ENCODE peak calls at places on chromosomes 11 and 22, in four cellular contexts. One of them, this sample, is unnamed. For H3K27me3, the result is how much of the 10 kb centered on the place peaks cover.

GRCh38 chr11:115193931-115194797 is 310.1 kb downstream of the CADM1 start:
- DNase-seq in CD8-positive, alpha-beta memory T cell: no peak
- DNase-seq in tibial artery: no peak
- DNase-seq in stomach: no peak
- DNase-seq in this sample: no peak

GRCh38 chr11:56876621-56877312 is 111.9 kb upstream of the OR5AK2 start:
- DNase-seq in tibial artery: no peak
- DNase-seq in CD8-positive, alpha-beta memory T cell: no peak
- DNase-seq in stomach: no peak
- DNase-seq in this sample: no peak

GRCh38 chr11:69643646-69644045 is 2.7 kb downstream of the CCND1 start:
- DNase-seq in tibial artery: no peak
- DNase-seq in stomach: no peak
- DNase-seq in CD8-positive, alpha-beta memory T cell: no peak
- DNase-seq in this sample: no peak

GRCh38 chr11:129248618-129249017 is 56.5 kb upstream of the ARHGAP32 start:
- DNase-seq in stomach: no peak
- DNase-seq in CD8-positive, alpha-beta memory T cell: no peak
- DNase-seq in tibial artery: no peak
- DNase-seq in this sample: peak

GRCh38 chr11:44889266-44889665 is 61.4 kb downstream of the TP53I11 start:
- DNase-seq in CD8-positive, alpha-beta memory T cell: no peak
- DNase-seq in stomach: no peak
- DNase-seq in tibial artery: no peak
- DNase-seq in this sample: peak

GRCh38 chr11:2113776-2114175 is 25.4 kb downstream of the IGF2 start:
- DNase-seq in CD8-positive, alpha-beta memory T cell: no peak
- DNase-seq in tibial artery: no peak
- DNase-seq in stomach: no peak
- DNase-seq in this sample: no peak

GRCh38 chr22:26529345-26529744 is 17.1 kb upstream of the TFIP11 start:
- DNase-seq in stomach: no peak
- DNase-seq in tibial artery: peak
- DNase-seq in CD8-positive, alpha-beta memory T cell: no peak
- DNase-seq in this sample: no peak

GRCh38 chr11:20373568-20374209 is 10.2 kb downstream of the HTATIP2 start:
- DNase-seq in stomach: no peak
- DNase-seq in CD8-positive, alpha-beta memory T cell: no peak
- DNase-seq in tibial artery: no peak
- DNase-seq in this sample: no peak

GRCh38 chr11:82810326-82810725 is 76.7 kb upstream of the FAM181B start:
- DNase-seq in CD8-positive, alpha-beta memory T cell: no peak
- DNase-seq in stomach: no peak
- DNase-seq in tibial artery: no peak
- DNase-seq in this sample: no peak

GRCh38 chr11:116387623-116388022 is 385.2 kb downstream of the BUD13 start:
- DNase-seq in CD8-positive, alpha-beta memory T cell: no peak
- DNase-seq in stomach: no peak
- DNase-seq in tibial artery: no peak
- DNase-seq in this sample: no peak

GRCh38 chr11:97909544-97910394 is 1111.0 kb upstream of the CNTN5 start:
- DNase-seq in tibial artery: no peak
- DNase-seq in CD8-positive, alpha-beta memory T cell: no peak
- DNase-seq in stomach: no peak
- DNase-seq in this sample: peak

GRCh38 chr11:91926967-91927366 is 297.7 kb upstream of the FAT3 start:
- DNase-seq in stomach: no peak
- DNase-seq in tibial artery: peak
- DNase-seq in CD8-positive, alpha-beta memory T cell: no peak
- DNase-seq in this sample: no peak

GRCh38 chr11:67406969-67407699 is 3.3 kb downstream of the TBC1D10C start:
- DNase-seq in tibial artery: no peak
- DNase-seq in CD8-positive, alpha-beta memory T cell: peak
- DNase-seq in stomach: no peak
- DNase-seq in this sample: no peak

GRCh38 chr11:69013009-69013951 is at the start of gene MRGPRF:
- DNase-seq in tibial artery: peak
- DNase-seq in CD8-positive, alpha-beta memory T cell: no peak
- DNase-seq in stomach: peak
- DNase-seq in this sample: peak

GRCh38 chr11:3204141-3205015 is 14.2 kb downstream of the MRGPRG start:
- DNase-seq in stomach: no peak
- DNase-seq in tibial artery: no peak
- DNase-seq in CD8-positive, alpha-beta memory T cell: no peak
- DNase-seq in this sample: no peak

GRCh38 chr11:115054541-115055538 is 376.5 kb downstream of the NXPE2 start:
- DNase-seq in stomach: no peak
- DNase-seq in tibial artery: no peak
- DNase-seq in CD8-positive, alpha-beta memory T cell: no peak
- DNase-seq in this sample: no peak

GRCh38 chr11:68912254-68912653 is 8.6 kb downstream of the IGHMBP2 start:
- DNase-seq in tibial artery: no peak
- DNase-seq in stomach: no peak
- DNase-seq in CD8-positive, alpha-beta memory T cell: no peak
- DNase-seq in this sample: no peak

GRCh38 chr11:69166186-69167115 is 10.7 kb downstream of the SMIM38 start:
- DNase-seq in CD8-positive, alpha-beta memory T cell: no peak
- DNase-seq in tibial artery: peak
- DNase-seq in stomach: no peak
- DNase-seq in this sample: peak

GRCh38 chr22:28883917-28884753 is 763 bp downstream of the ZNRF3 start:
- DNase-seq in tibial artery: peak
- DNase-seq in stomach: peak
- DNase-seq in CD8-positive, alpha-beta memory T cell: peak
- DNase-seq in this sample: no peak

GRCh38 chr11:61273151-61274078 is 21.7 kb downstream of the VWCE start:
- DNase-seq in CD8-positive, alpha-beta memory T cell: no peak
- DNase-seq in tibial artery: no peak
- DNase-seq in stomach: peak
- DNase-seq in this sample: no peak

GRCh38 chr22:26674211-26675190 is 17.1 kb downstream of the MIAT start:
- DNase-seq in tibial artery: no peak
- DNase-seq in CD8-positive, alpha-beta memory T cell: no peak
- DNase-seq in stomach: no peak
- DNase-seq in this sample: no peak

GRCh38 chr11:27698872-27699241 is 1.4 kb downstream of the BDNF start:
- DNase-seq in stomach: peak
- DNase-seq in CD8-positive, alpha-beta memory T cell: peak
- DNase-seq in tibial artery: peak
- DNase-seq in this sample: peak

GRCh38 chr11:69880041-69880802 is 61.0 kb upstream of the FGF3 start:
- DNase-seq in tibial artery: no peak
- DNase-seq in stomach: no peak
- DNase-seq in CD8-positive, alpha-beta memory T cell: no peak
- DNase-seq in this sample: no peak

GRCh38 chr11:68828155-68828931 is 13.4 kb downstream of the CPT1A start:
- DNase-seq in CD8-positive, alpha-beta memory T cell: no peak
- DNase-seq in tibial artery: no peak
- DNase-seq in stomach: peak
- DNase-seq in this sample: no peak

GRCh38 chr11:125802387-125802786 is 14.5 kb downstream of the PATE3 start:
- DNase-seq in tibial artery: no peak
- DNase-seq in CD8-positive, alpha-beta memory T cell: no peak
- DNase-seq in stomach: no peak
- DNase-seq in this sample: no peak

GRCh38 chr11:132111781-132112380 is 741.5 kb downstream of the NTM start:
- DNase-seq in CD8-positive, alpha-beta memory T cell: no peak
- DNase-seq in tibial artery: no peak
- DNase-seq in stomach: no peak
- DNase-seq in this sample: peak

GRCh38 chr11:1875093-1875785 is 16.5 kb downstream of the PRR33 start:
- DNase-seq in CD8-positive, alpha-beta memory T cell: no peak
- DNase-seq in tibial artery: no peak
- DNase-seq in stomach: no peak
- DNase-seq in this sample: no peak

GRCh38 chr22:20469110-20469855 is 26.3 kb downstream of the KLHL22 start:
- DNase-seq in stomach: no peak
- DNase-seq in CD8-positive, alpha-beta memory T cell: no peak
- DNase-seq in tibial artery: no peak
- DNase-seq in this sample: no peak

GRCh38 chr11:86722041-86722440 is 49.6 kb upstream of the ME3 start:
- DNase-seq in stomach: no peak
- DNase-seq in tibial artery: no peak
- DNase-seq in CD8-positive, alpha-beta memory T cell: no peak
- DNase-seq in this sample: no peak

GRCh38 chr11:73185680-73186293 is 32.3 kb upstream of the P2RY2 start:
- DNase-seq in stomach: peak
- DNase-seq in tibial artery: peak
- DNase-seq in CD8-positive, alpha-beta memory T cell: no peak
- DNase-seq in this sample: peak

GRCh38 chr22:37726240-37726887 is 29.5 kb downstream of the TRIOBP start:
- DNase-seq in stomach: no peak
- DNase-seq in CD8-positive, alpha-beta memory T cell: no peak
- DNase-seq in tibial artery: no peak
- DNase-seq in this sample: no peak

DNA sequence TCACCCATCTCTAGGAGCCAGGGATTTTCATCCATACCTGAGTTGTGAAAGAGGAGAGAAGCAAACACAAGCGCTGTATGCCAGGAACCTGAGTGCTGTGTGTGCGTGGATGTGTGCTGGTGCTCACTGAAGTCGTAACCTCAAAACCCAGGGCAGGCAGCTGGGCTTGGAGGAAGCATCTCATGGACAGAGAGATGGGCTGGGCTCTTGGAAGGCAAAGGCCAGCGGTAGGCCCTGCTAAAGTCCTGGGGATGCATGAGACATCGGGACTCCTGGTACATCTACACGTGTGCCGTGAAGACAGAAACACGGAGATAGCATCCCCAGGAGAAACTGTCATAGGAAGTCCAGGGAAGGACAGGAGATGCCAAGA is 1.5 kb upstream of the NPTXR start:
- DNase-seq in stomach: no peak
- DNase-seq in tibial artery: no peak
- DNase-seq in CD8-positive, alpha-beta memory T cell: no peak
- DNase-seq in this sample: no peak
- H3K27me3 ChIP-seq in stomach: half or more
- H3K27me3 ChIP-seq in tibial artery: under half
- H3K27me3 ChIP-seq in CD8-positive, alpha-beta memory T cell: under half
- H3K27me3 ChIP-seq in this sample: under half

GRCh38 chr11:46435679-46436078 is 44.1 kb upstream of the CHRM4 start:
- DNase-seq in tibial artery: no peak
- DNase-seq in stomach: no peak
- DNase-seq in CD8-positive, alpha-beta memory T cell: no peak
- DNase-seq in this sample: no peak

GRCh38 chr11:46438211-46438610 is 46.6 kb upstream of the CHRM4 start:
- DNase-seq in tibial artery: no peak
- DNase-seq in stomach: no peak
- DNase-seq in CD8-positive, alpha-beta memory T cell: no peak
- DNase-seq in this sample: no peak

GRCh38 chr11:46437106-46437689 is 45.6 kb upstream of the CHRM4 start:
- DNase-seq in stomach: no peak
- DNase-seq in CD8-positive, alpha-beta memory T cell: no peak
- DNase-seq in tibial artery: no peak
- DNase-seq in this sample: no peak

GRCh38 chr11:46431211-46431610 is 39.6 kb upstream of the CHRM4 start:
- DNase-seq in stomach: no peak
- DNase-seq in tibial artery: no peak
- DNase-seq in CD8-positive, alpha-beta memory T cell: no peak
- DNase-seq in this sample: no peak

DNA sequence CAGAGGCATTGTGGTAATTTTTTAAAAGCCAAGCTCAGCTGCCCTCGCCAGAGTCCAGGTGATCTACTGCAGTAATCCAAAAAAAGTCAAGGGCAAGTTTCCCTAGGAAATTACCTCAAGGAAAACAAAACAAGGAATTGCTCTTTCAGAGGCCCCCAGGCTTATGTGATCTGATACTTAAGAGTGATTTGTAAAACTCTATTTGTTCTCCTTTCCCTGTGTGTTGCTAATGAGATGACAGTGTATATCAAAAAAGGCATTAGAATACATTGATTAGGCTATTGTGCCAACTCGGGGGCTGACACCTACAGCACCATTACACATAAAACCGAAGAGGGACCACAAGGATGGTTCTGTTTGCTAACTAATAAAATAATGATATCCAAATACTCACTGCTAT is 44.5 kb upstream of the CHRM4 start:
- DNase-seq in tibial artery: no peak
- DNase-seq in stomach: no peak
- DNase-seq in CD8-positive, alpha-beta memory T cell: no peak
- DNase-seq in this sample: no peak
- H3K27me3 ChIP-seq in tibial artery: under half
- H3K27me3 ChIP-seq in stomach: under half
- H3K27me3 ChIP-seq in CD8-positive, alpha-beta memory T cell: under half
- H3K27me3 ChIP-seq in this sample: under half

DNA sequence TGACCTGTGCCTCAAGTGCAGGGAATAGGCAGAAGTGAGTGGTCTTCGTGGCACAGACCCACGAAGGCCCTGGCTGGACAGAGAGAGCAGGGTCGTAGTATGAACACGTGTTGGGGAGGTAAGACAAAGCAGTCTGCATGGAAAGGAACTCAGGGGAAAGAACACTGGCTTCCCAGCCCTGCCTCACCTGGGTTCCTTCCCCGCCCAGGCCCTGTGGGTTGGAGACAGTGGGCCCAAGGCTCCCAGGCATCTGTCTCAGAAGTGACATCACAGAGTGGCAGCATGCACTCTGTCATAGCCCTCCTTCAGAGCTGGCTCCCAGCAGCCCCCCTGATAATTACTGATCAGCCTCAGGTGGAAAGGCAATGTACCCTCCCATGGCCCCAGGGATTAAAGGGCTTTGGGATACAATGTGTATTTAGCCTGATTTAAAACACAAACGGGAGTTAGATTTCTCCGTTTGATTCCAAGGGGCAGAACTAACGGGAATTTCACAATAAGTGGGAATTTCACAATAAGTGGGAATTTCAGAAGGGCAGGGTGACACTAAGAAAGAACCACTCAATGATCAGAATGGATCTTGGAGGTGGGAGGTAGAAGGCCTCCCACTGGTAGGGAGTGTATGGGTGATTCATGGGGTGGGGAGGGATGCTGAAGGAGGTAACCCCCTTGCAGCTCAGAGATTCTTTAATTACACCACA is 65.0 kb downstream of the SLC22A12 start:
- DNase-seq in CD8-positive, alpha-beta memory T cell: no peak
- DNase-seq in stomach: no peak
- DNase-seq in tibial artery: no peak
- DNase-seq in this sample: no peak
- H3K27me3 ChIP-seq in CD8-positive, alpha-beta memory T cell: under half
- H3K27me3 ChIP-seq in stomach: under half
- H3K27me3 ChIP-seq in tibial artery: under half
- H3K27me3 ChIP-seq in this sample: under half

DNA sequence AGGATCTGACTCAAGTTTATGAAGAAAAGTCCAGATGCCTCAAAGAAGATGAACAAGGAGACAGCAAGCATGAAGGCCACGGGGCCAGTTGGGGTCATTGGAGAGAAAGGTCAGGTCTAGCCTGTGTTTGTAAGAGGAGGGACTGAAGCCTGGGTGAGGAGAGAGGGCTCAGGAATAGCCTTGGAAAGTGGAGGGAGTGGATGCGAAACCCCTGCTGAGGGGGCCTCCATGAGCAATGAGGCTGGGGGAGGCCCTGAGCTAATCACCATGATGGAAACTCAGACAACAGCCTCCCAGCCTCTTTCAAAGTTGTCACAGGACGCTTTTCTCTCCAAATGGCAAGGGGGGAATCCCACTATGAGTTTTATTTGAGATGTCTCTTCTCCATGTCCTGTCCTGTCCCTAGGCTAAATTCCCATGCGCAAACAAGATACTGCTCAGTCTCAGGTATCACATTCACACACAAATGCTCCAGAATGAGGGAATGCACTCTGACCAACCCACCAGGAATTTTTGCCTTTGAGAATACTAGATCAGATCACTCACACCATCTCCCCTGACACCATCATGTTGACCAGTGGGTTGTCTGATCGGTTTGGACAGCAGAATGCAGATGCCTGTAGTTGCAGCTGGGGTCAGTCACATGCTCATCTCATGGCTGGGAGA is 51.3 kb upstream of the TOP3B start:
- DNase-seq in tibial artery: no peak
- DNase-seq in CD8-positive, alpha-beta memory T cell: no peak
- DNase-seq in stomach: no peak
- DNase-seq in this sample: no peak
- H3K27me3 ChIP-seq in tibial artery: under half
- H3K27me3 ChIP-seq in CD8-positive, alpha-beta memory T cell: under half
- H3K27me3 ChIP-seq in stomach: under half
- H3K27me3 ChIP-seq in this sample: under half